ENCODE peak calls at places on chromosomes 12 and 14, in five cellular contexts. J, T, I, D and E are unnamed samples.

GRCh38 chr12:54383041-54383609 is 1.4 kb downstream of the ZNF385A start:
- DNase-seq in J (no peak), T (peak; percentile 70), I (no peak), D (no peak), E (peak; percentile 55)

GRCh38 chr12:131963381-131963780 is 13.6 kb downstream of the EP400 start:
- DNase-seq in J (peak; percentile 70), T (no peak), I (no peak), D (no peak), E (no peak)

GRCh38 chr14:69931960-69932359 is 52.7 kb downstream of the SMOC1 start:
- DNase-seq in J (no peak), T (no peak), I (no peak), D (no peak), E (no peak)

GRCh38 chr12:52020539-52021336 is 14.0 kb downstream of the TAMALIN start:
- DNase-seq in J (no peak), T (peak; percentile 44), I (peak; percentile 82), D (peak; percentile 52), E (peak; percentile 74)

GRCh38 chr12:19850341-19851065 is 411.2 kb downstream of the AEBP2 start:
- DNase-seq in J (no peak), T (no peak), I (no peak), D (no peak), E (no peak)

GRCh38 chr14:26290007-26290530 is 307.8 kb downstream of the NOVA1 start:
- DNase-seq in J (no peak), T (peak; percentile 55), I (no peak), D (no peak), E (no peak)

GRCh38 chr12:8697120-8697475 is 693 bp upstream of the RIMKLB start:
- DNase-seq in J (no peak), T (no peak), I (no peak), D (peak; percentile 40), E (no peak)

GRCh38 chr14:103057028-103057371 is 349 bp downstream of the CDC42BPB start:
- DNase-seq in J (no peak), T (no peak), I (no peak), D (no peak), E (peak; percentile 22)

GRCh38 chr12:51126297-51126696 is 42.9 kb upstream of the CSRNP2 start:
- DNase-seq in J (no peak), T (no peak), I (no peak), D (no peak), E (no peak)

GRCh38 chr12:9674226-9674590 is 4.7 kb downstream of the CLEC2D start:
- DNase-seq in J (no peak), T (no peak), I (no peak), D (no peak), E (peak; percentile 6)

GRCh38 chr14:44897844-44898151 is 63.9 kb downstream of the KLHL28 start:
- DNase-seq in J (no peak), T (peak; percentile 66), I (no peak), D (no peak), E (no peak)

GRCh38 chr14:84446250-84446649 is 1083.7 kb upstream of the FLRT2 start:
- DNase-seq in J (no peak), T (no peak), I (no peak), D (no peak), E (no peak)

GRCh38 chr12:78457951-78458350 is 406.6 kb upstream of the SYT1 start:
- DNase-seq in J (no peak), T (peak; percentile 41), I (no peak), D (no peak), E (no peak)

GRCh38 chr14:103021817-103022668 is 35.3 kb downstream of the CDC42BPB start:
- DNase-seq in J (no peak), T (no peak), I (no peak), D (no peak), E (no peak)

GRCh38 chr14:52025310-52025709 is 36.0 kb downstream of the RTRAF start:
- DNase-seq in J (no peak), T (peak; percentile 79), I (no peak), D (no peak), E (no peak)

GRCh38 chr14:105045710-105046326 is 19.4 kb downstream of the GPR132 start:
- DNase-seq in J (peak; percentile 88), T (peak; percentile 92), I (peak; percentile 98), D (peak; percentile 80), E (peak; percentile 89)

GRCh38 chr12:54357802-54358619 is 6.3 kb downstream of the GPR84 start:
- DNase-seq in J (peak; percentile 87), T (peak; percentile 38), I (no peak), D (peak; percentile 26), E (peak; percentile 75)

GRCh38 chr14:100567009-100567876 is 20.0 kb downstream of the BEGAIN start:
- DNase-seq in J (no peak), T (no peak), I (no peak), D (no peak), E (no peak)

GRCh38 chr14:54570047-54570446 is 3.1 kb downstream of the SAMD4A start:
- DNase-seq in J (no peak), T (peak; percentile 15), I (no peak), D (no peak), E (no peak)

GRCh38 chr12:102120886-102121285 is 903 bp downstream of the PARPBP start:
- DNase-seq in J (no peak), T (peak; percentile 57), I (peak; percentile 8), D (no peak), E (peak; percentile 19)

GRCh38 chr12:103928736-103929050 is 1.5 kb upstream of the HSP90B1 start:
- DNase-seq in J (peak; percentile 3), T (no peak), I (no peak), D (no peak), E (no peak)

GRCh38 chr12:90106568-90106967 is 397.9 kb upstream of the ATP2B1 start:
- DNase-seq in J (no peak), T (peak; percentile 65), I (no peak), D (no peak), E (no peak)

GRCh38 chr12:46553911-46554310 is 181.3 kb upstream of the SLC38A2 start:
- DNase-seq in J (no peak), T (peak; percentile 27), I (no peak), D (no peak), E (no peak)

GRCh38 chr12:106893451-106893850 is 62.3 kb upstream of the TMEM263 start:
- DNase-seq in J (no peak), T (peak; percentile 39), I (no peak), D (no peak), E (no peak)

GRCh38 chr12:25052191-25053020 is 103.5 kb upstream of the BCAT1 start:
- DNase-seq in J (no peak), T (no peak), I (no peak), D (no peak), E (peak; percentile 12)

GRCh38 chr14:90874599-90874998 is 58.4 kb upstream of the TTC7B start:
- DNase-seq in J (no peak), T (no peak), I (no peak), D (no peak), E (no peak)

GRCh38 chr14:39374846-39375245 is 57.4 kb downstream of the FBXO33 start:
- DNase-seq in J (no peak), T (peak; percentile 28), I (no peak), D (no peak), E (no peak)

GRCh38 chr14:24734917-24735500 is 101.0 kb upstream of the GZMB start:
- DNase-seq in J (peak; percentile 3), T (peak; percentile 58), I (peak; percentile 46), D (peak; percentile 66), E (peak; percentile 34)

GRCh38 chr14:104704252-104704651 is 14.8 kb downstream of the INF2 start:
- DNase-seq in J (no peak), T (no peak), I (no peak), D (no peak), E (no peak)

GRCh38 chr12:75953312-75953906 is 78.2 kb downstream of the PHLDA1 start:
- DNase-seq in J (no peak), T (peak; percentile 54), I (no peak), D (no peak), E (no peak)

GRCh38 chr12:106282457-106283097 is 20.0 kb upstream of the TCP11L2 start:
- DNase-seq in J (no peak), T (peak; percentile 78), I (peak; percentile 48), D (no peak), E (peak; percentile 71)

GRCh38 chr14:104117341-104118005 is 20.9 kb upstream of the KIF26A start:
- DNase-seq in J (no peak), T (no peak), I (no peak), D (no peak), E (no peak)

GRCh38 chr14:75301666-75302325 is 23.2 kb downstream of the FOS start:
- DNase-seq in J (no peak), T (no peak), I (peak; percentile 60), D (no peak), E (peak; percentile 29)

GRCh38 chr12:122929812-122930211 is 33.9 kb upstream of the VPS37B start:
- DNase-seq in J (no peak), T (no peak), I (no peak), D (no peak), E (no peak)

GRCh38 chr12:103864710-103865109 is 23.7 kb upstream of the NT5DC3 start:
- DNase-seq in J (no peak), T (no peak), I (no peak), D (no peak), E (no peak)

GRCh38 chr12:12008931-12009611 is 61.7 kb upstream of the BCL2L14 start:
- DNase-seq in J (no peak), T (peak; percentile 88), I (peak; percentile 24), D (no peak), E (no peak)

GRCh38 chr12:72141381-72141780 is 130.8 kb upstream of the TRHDE start:
- DNase-seq in J (no peak), T (peak; percentile 61), I (no peak), D (no peak), E (peak; percentile 27)

GRCh38 chr12:111224196-111225066 is 144.5 kb downstream of the PHETA1 start:
- DNase-seq in J (no peak), T (no peak), I (no peak), D (no peak), E (no peak)